ENCODE peak calls at places on chromosomes 3 and 15, in nine cellular contexts. One of them, this sample, is unnamed.

GRCh38 chr3:48194446-48195071 is 6.3 kb upstream of the CDC25A start:
- DNase-seq in heart left ventricle: no peak
- DNase-seq in GM12865: peak
- DNase-seq in AG04450: no peak
- DNase-seq in brain microvascular endothelial cell: peak
- DNase-seq in choroid plexus epithelial cell: peak
- DNase-seq in cardiac muscle cell: peak
- DNase-seq in HFF-Myc: peak
- DNase-seq in progenitor cell of endocrine pancreas: peak
- DNase-seq in this sample: peak

GRCh38 chr3:16478516-16478915 is 35.0 kb downstream of the RFTN1 start:
- DNase-seq in heart left ventricle: no peak
- DNase-seq in GM12865: no peak
- DNase-seq in AG04450: peak
- DNase-seq in brain microvascular endothelial cell: peak
- DNase-seq in choroid plexus epithelial cell: peak
- DNase-seq in cardiac muscle cell: no peak
- DNase-seq in HFF-Myc: no peak
- DNase-seq in progenitor cell of endocrine pancreas: no peak
- DNase-seq in this sample: no peak

GRCh38 chr3:190339130-190339529 is 16.9 kb upstream of the CLDN1 start:
- DNase-seq in heart left ventricle: no peak
- DNase-seq in GM12865: peak
- DNase-seq in AG04450: no peak
- DNase-seq in brain microvascular endothelial cell: no peak
- DNase-seq in choroid plexus epithelial cell: peak
- DNase-seq in cardiac muscle cell: no peak
- DNase-seq in HFF-Myc: no peak
- DNase-seq in progenitor cell of endocrine pancreas: no peak
- DNase-seq in this sample: no peak

GRCh38 chr3:22296641-22297040 is 545.6 kb upstream of the ZNF385D start:
- DNase-seq in heart left ventricle: no peak
- DNase-seq in GM12865: no peak
- DNase-seq in AG04450: no peak
- DNase-seq in brain microvascular endothelial cell: no peak
- DNase-seq in choroid plexus epithelial cell: peak
- DNase-seq in cardiac muscle cell: no peak
- DNase-seq in HFF-Myc: peak
- DNase-seq in progenitor cell of endocrine pancreas: no peak
- DNase-seq in this sample: peak

GRCh38 chr3:108662141-108662738 is 72.7 kb downstream of the DZIP3 start:
- DNase-seq in heart left ventricle: no peak
- DNase-seq in GM12865: peak
- DNase-seq in AG04450: peak
- DNase-seq in brain microvascular endothelial cell: peak
- DNase-seq in choroid plexus epithelial cell: peak
- DNase-seq in cardiac muscle cell: peak
- DNase-seq in HFF-Myc: peak
- DNase-seq in progenitor cell of endocrine pancreas: no peak
- DNase-seq in this sample: peak

GRCh38 chr3:134242649-134243637 is 7.7 kb downstream of the RYK start:
- DNase-seq in heart left ventricle: no peak
- DNase-seq in GM12865: no peak
- DNase-seq in AG04450: peak
- DNase-seq in brain microvascular endothelial cell: peak
- DNase-seq in choroid plexus epithelial cell: peak
- DNase-seq in cardiac muscle cell: no peak
- DNase-seq in HFF-Myc: peak
- DNase-seq in progenitor cell of endocrine pancreas: no peak
- DNase-seq in this sample: peak

GRCh38 chr3:52299815-52300611 is 12.4 kb downstream of the GLYCTK start:
- DNase-seq in heart left ventricle: peak
- DNase-seq in GM12865: no peak
- DNase-seq in AG04450: no peak
- DNase-seq in brain microvascular endothelial cell: peak
- DNase-seq in choroid plexus epithelial cell: peak
- DNase-seq in cardiac muscle cell: peak
- DNase-seq in HFF-Myc: no peak
- DNase-seq in progenitor cell of endocrine pancreas: no peak
- DNase-seq in this sample: no peak

GRCh38 chr3:58521917-58522680 is 14.9 kb downstream of the ACOX2 start:
- DNase-seq in heart left ventricle: no peak
- DNase-seq in GM12865: no peak
- DNase-seq in AG04450: no peak
- DNase-seq in brain microvascular endothelial cell: no peak
- DNase-seq in choroid plexus epithelial cell: no peak
- DNase-seq in cardiac muscle cell: peak
- DNase-seq in HFF-Myc: no peak
- DNase-seq in progenitor cell of endocrine pancreas: no peak
- DNase-seq in this sample: no peak

GRCh38 chr3:181719298-181719859 is 7.7 kb downstream of the SOX2 start:
- DNase-seq in heart left ventricle: no peak
- DNase-seq in GM12865: no peak
- DNase-seq in AG04450: no peak
- DNase-seq in brain microvascular endothelial cell: no peak
- DNase-seq in choroid plexus epithelial cell: no peak
- DNase-seq in cardiac muscle cell: no peak
- DNase-seq in HFF-Myc: no peak
- DNase-seq in progenitor cell of endocrine pancreas: no peak
- DNase-seq in this sample: no peak

GRCh38 chr3:141305436-141305835 is 62.9 kb upstream of the ZBTB38 start:
- DNase-seq in heart left ventricle: no peak
- DNase-seq in GM12865: peak
- DNase-seq in AG04450: no peak
- DNase-seq in brain microvascular endothelial cell: peak
- DNase-seq in choroid plexus epithelial cell: peak
- DNase-seq in cardiac muscle cell: no peak
- DNase-seq in HFF-Myc: no peak
- DNase-seq in progenitor cell of endocrine pancreas: no peak
- DNase-seq in this sample: peak

GRCh38 chr3:116614795-116615362 is 94.7 kb upstream of the TUSC7 start:
- DNase-seq in heart left ventricle: no peak
- DNase-seq in GM12865: peak
- DNase-seq in AG04450: no peak
- DNase-seq in brain microvascular endothelial cell: no peak
- DNase-seq in choroid plexus epithelial cell: peak
- DNase-seq in cardiac muscle cell: peak
- DNase-seq in HFF-Myc: peak
- DNase-seq in progenitor cell of endocrine pancreas: no peak
- DNase-seq in this sample: no peak

GRCh38 chr3:14278799-14279705 is 100.4 kb downstream of the LSM3 start:
- DNase-seq in heart left ventricle: no peak
- DNase-seq in GM12865: no peak
- DNase-seq in AG04450: no peak
- DNase-seq in brain microvascular endothelial cell: no peak
- DNase-seq in choroid plexus epithelial cell: no peak
- DNase-seq in cardiac muscle cell: no peak
- DNase-seq in HFF-Myc: no peak
- DNase-seq in progenitor cell of endocrine pancreas: no peak
- DNase-seq in this sample: no peak

GRCh38 chr15:70647396-70647795 is 116.0 kb downstream of the UACA start:
- DNase-seq in heart left ventricle: no peak
- DNase-seq in GM12865: no peak
- DNase-seq in AG04450: no peak
- DNase-seq in brain microvascular endothelial cell: no peak
- DNase-seq in choroid plexus epithelial cell: no peak
- DNase-seq in cardiac muscle cell: no peak
- DNase-seq in HFF-Myc: no peak
- DNase-seq in progenitor cell of endocrine pancreas: no peak
- DNase-seq in this sample: no peak

GRCh38 chr3:102354818-102355515 is 79.8 kb upstream of the ZPLD1 start:
- DNase-seq in heart left ventricle: no peak
- DNase-seq in GM12865: no peak
- DNase-seq in AG04450: no peak
- DNase-seq in brain microvascular endothelial cell: peak
- DNase-seq in choroid plexus epithelial cell: peak
- DNase-seq in cardiac muscle cell: no peak
- DNase-seq in HFF-Myc: no peak
- DNase-seq in progenitor cell of endocrine pancreas: no peak
- DNase-seq in this sample: peak

DNA sequence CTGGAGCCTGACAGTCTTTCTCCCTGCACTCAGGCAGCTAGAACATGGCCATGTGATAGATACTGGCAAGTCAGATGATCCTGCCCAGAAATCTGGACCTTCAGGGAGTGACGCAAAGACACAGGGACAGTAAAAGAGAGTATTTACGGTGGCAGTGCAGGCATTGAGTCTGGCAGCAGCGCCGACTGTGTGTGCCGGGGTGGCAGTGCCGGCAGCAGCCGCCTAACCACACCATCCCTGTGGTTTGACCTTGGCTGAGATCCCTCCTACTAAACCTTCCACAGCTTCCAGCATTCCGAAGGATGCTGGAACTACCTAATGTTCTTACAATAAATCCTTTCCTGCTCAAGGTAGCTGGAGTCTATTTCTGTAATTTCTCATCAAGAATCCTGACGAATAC is 4.6 kb upstream of the TSPAN3 start:
- DNase-seq in heart left ventricle: no peak
- DNase-seq in GM12865: no peak
- DNase-seq in AG04450: no peak
- DNase-seq in brain microvascular endothelial cell: no peak
- DNase-seq in choroid plexus epithelial cell: no peak
- DNase-seq in cardiac muscle cell: no peak
- DNase-seq in HFF-Myc: no peak
- DNase-seq in progenitor cell of endocrine pancreas: no peak
- DNase-seq in this sample: no peak
- TF ChIP-seq CTCF in heart left ventricle: no peak
- TF ChIP-seq CTCF in GM12865: no peak
- TF ChIP-seq CTCF in AG04450: no peak
- TF ChIP-seq CTCF in brain microvascular endothelial cell: no peak
- TF ChIP-seq CTCF in choroid plexus epithelial cell: no peak
- TF ChIP-seq CTCF in cardiac muscle cell: no peak
- TF ChIP-seq CTCF in HFF-Myc: no peak
- TF ChIP-seq CTCF in progenitor cell of endocrine pancreas: no peak
- TF ChIP-seq CTCF in this sample: no peak

GRCh38 chr15:22963546-22964125 is 16.5 kb downstream of the CYFIP1 start:
- DNase-seq in heart left ventricle: peak
- DNase-seq in GM12865: no peak
- DNase-seq in AG04450: no peak
- DNase-seq in brain microvascular endothelial cell: no peak
- DNase-seq in choroid plexus epithelial cell: no peak
- DNase-seq in cardiac muscle cell: no peak
- DNase-seq in HFF-Myc: no peak
- DNase-seq in progenitor cell of endocrine pancreas: no peak
- DNase-seq in this sample: no peak
- TF ChIP-seq CTCF in heart left ventricle: no peak
- TF ChIP-seq CTCF in GM12865: no peak
- TF ChIP-seq CTCF in AG04450: no peak
- TF ChIP-seq CTCF in brain microvascular endothelial cell: no peak
- TF ChIP-seq CTCF in choroid plexus epithelial cell: no peak
- TF ChIP-seq CTCF in cardiac muscle cell: no peak
- TF ChIP-seq CTCF in HFF-Myc: no peak
- TF ChIP-seq CTCF in progenitor cell of endocrine pancreas: no peak
- TF ChIP-seq CTCF in this sample: no peak

GRCh38 chr3:136755192-136755591 is 3.0 kb upstream of the STAG1 start:
- DNase-seq in heart left ventricle: no peak
- DNase-seq in GM12865: no peak
- DNase-seq in AG04450: no peak
- DNase-seq in brain microvascular endothelial cell: no peak
- DNase-seq in choroid plexus epithelial cell: no peak
- DNase-seq in cardiac muscle cell: no peak
- DNase-seq in HFF-Myc: no peak
- DNase-seq in progenitor cell of endocrine pancreas: no peak
- DNase-seq in this sample: no peak

GRCh38 chr3:136752327-136753111 is at the start of gene STAG1:
- DNase-seq in heart left ventricle: peak
- DNase-seq in GM12865: peak
- DNase-seq in AG04450: peak
- DNase-seq in brain microvascular endothelial cell: peak
- DNase-seq in choroid plexus epithelial cell: peak
- DNase-seq in cardiac muscle cell: peak
- DNase-seq in HFF-Myc: peak
- DNase-seq in progenitor cell of endocrine pancreas: peak
- DNase-seq in this sample: peak

GRCh38 chr3:136751259-136752045 is 726 bp downstream of the STAG1 start:
- DNase-seq in heart left ventricle: peak
- DNase-seq in GM12865: peak
- DNase-seq in AG04450: peak
- DNase-seq in brain microvascular endothelial cell: peak
- DNase-seq in choroid plexus epithelial cell: peak
- DNase-seq in cardiac muscle cell: peak
- DNase-seq in HFF-Myc: peak
- DNase-seq in progenitor cell of endocrine pancreas: peak
- DNase-seq in this sample: peak

GRCh38 chr3:136752046-136752326 is 192 bp downstream of the STAG1 start:
- DNase-seq in heart left ventricle: no peak
- DNase-seq in GM12865: no peak
- DNase-seq in AG04450: peak
- DNase-seq in brain microvascular endothelial cell: no peak
- DNase-seq in choroid plexus epithelial cell: no peak
- DNase-seq in cardiac muscle cell: peak
- DNase-seq in HFF-Myc: no peak
- DNase-seq in progenitor cell of endocrine pancreas: no peak
- DNase-seq in this sample: no peak

DNA sequence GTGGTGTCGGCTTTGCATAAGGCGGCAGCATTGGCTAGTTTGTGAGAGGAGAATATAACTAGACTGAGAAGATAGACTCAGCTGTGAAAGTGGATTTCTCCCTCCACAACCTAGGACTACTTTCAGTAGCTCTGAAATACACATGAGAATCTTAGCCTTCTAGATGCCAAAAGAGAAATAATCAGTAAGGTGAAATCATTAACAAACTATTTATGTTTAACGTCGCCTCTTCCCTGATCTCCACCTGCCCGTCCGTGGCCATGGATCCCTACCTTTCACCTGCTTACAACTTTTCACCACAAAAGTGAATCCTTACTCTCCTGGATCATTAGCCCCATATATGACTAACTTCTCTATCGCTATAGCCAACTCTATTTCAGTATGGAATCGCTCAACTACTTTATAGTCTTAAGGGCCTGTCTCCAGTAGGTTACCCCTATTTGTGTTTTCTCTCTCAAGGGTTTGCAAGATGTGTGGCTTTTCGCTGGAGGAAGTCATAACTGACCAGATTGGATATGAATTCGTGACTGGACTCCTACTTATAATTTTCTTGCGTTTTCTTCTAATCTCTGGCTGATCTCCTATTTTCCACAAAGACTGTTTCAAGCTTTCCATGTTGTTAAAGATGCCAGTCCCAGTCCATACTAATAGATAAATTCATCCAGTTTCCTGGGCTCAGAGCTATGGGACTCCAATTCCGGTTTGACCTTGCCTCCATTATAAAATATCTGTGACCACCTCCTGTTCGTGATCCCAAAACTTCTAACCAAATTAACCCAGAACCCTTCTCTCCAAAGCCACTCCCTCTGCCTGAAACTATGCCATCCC is 1.1 kb upstream of the STAG1 start:
- DNase-seq in heart left ventricle: no peak
- DNase-seq in GM12865: peak
- DNase-seq in AG04450: no peak
- DNase-seq in brain microvascular endothelial cell: no peak
- DNase-seq in choroid plexus epithelial cell: peak
- DNase-seq in cardiac muscle cell: peak
- DNase-seq in HFF-Myc: no peak
- DNase-seq in progenitor cell of endocrine pancreas: no peak
- DNase-seq in this sample: no peak
- TF ChIP-seq CTCF in heart left ventricle: peak
- TF ChIP-seq CTCF in GM12865: no peak
- TF ChIP-seq CTCF in AG04450: no peak
- TF ChIP-seq CTCF in brain microvascular endothelial cell: no peak
- TF ChIP-seq CTCF in choroid plexus epithelial cell: peak
- TF ChIP-seq CTCF in cardiac muscle cell: no peak
- TF ChIP-seq CTCF in HFF-Myc: no peak
- TF ChIP-seq CTCF in progenitor cell of endocrine pancreas: no peak
- TF ChIP-seq CTCF in this sample: no peak

GRCh38 chr3:138227650-138228049 is 40.5 kb downstream of the ARMC8 start:
- DNase-seq in heart left ventricle: no peak
- DNase-seq in GM12865: no peak
- DNase-seq in AG04450: peak
- DNase-seq in brain microvascular endothelial cell: peak
- DNase-seq in choroid plexus epithelial cell: peak
- DNase-seq in cardiac muscle cell: no peak
- DNase-seq in HFF-Myc: no peak
- DNase-seq in progenitor cell of endocrine pancreas: no peak
- DNase-seq in this sample: no peak
- TF ChIP-seq CTCF in heart left ventricle: no peak
- TF ChIP-seq CTCF in GM12865: no peak
- TF ChIP-seq CTCF in AG04450: no peak
- TF ChIP-seq CTCF in brain microvascular endothelial cell: no peak
- TF ChIP-seq CTCF in choroid plexus epithelial cell: no peak
- TF ChIP-seq CTCF in cardiac muscle cell: no peak
- TF ChIP-seq CTCF in HFF-Myc: no peak
- TF ChIP-seq CTCF in progenitor cell of endocrine pancreas: no peak
- TF ChIP-seq CTCF in this sample: no peak

This sample was measured in astrocyte of the cerebellum.